ENCODE peak calls at places on chromosomes 13 and 19, in seven cellular contexts. P, H, C, L, Y, J and G are unnamed samples.
A peak's percentile ranks its signal among the peaks of the same experiment; 100 is the strongest.

GRCh38 chr13:38386421-38386820 is 36.8 kb downstream of the UFM1 start:
- DNase-seq in C (no peak), L (no peak), Y (no peak), H (no peak), P (no peak), J (no peak), G (no peak)

GRCh38 chr19:48686103-48686502 is 9.7 kb upstream of the FUT2 start:
- DNase-seq in J (no peak), L (peak; percentile 43), C (no peak), P (no peak), Y (no peak), H (no peak), G (no peak)

GRCh38 chr19:18477974-18478373 is 40.0 kb upstream of the ISYNA1 start:
- DNase-seq in J (no peak), P (no peak), L (no peak), C (no peak), Y (no peak), H (no peak), G (no peak)

GRCh38 chr19:28257396-28257795 is 955.6 kb downstream of the UQCRFS1 start:
- DNase-seq in J (no peak), Y (no peak), L (no peak), P (no peak), C (no peak), H (no peak), G (no peak)

GRCh38 chr13:40124648-40125045 is 469.2 kb downstream of the COG6 start:
- DNase-seq in L (no peak), J (no peak), H (no peak), Y (no peak), P (no peak), C (no peak), G (no peak)

GRCh38 chr13:51698352-51698751 is 105.6 kb downstream of the DHRS12 start:
- DNase-seq in Y (no peak), C (no peak), J (no peak), H (no peak), L (no peak), P (no peak), G (no peak)

GRCh38 chr13:42140494-42140893 is 92.0 kb downstream of the DGKH start:
- DNase-seq in H (no peak), L (no peak), C (no peak), Y (no peak), P (no peak), J (no peak), G (no peak)

GRCh38 chr13:24630851-24631341 is 49.3 kb upstream of the ATP12A start:
- DNase-seq in L (peak; percentile 28), J (no peak), P (no peak), C (no peak), Y (no peak), H (peak; percentile 76), G (no peak)

GRCh38 chr19:50728084-50728737 is 5.0 kb downstream of the CLEC11A start:
- DNase-seq in P (no peak), J (peak; percentile 76), C (peak; percentile 69), Y (peak; percentile 81), H (no peak), L (no peak), G (peak; percentile 88)

GRCh38 chr19:11141937-11142527 is 13.6 kb downstream of the SPC24 start:
- DNase-seq in L (peak; percentile 39), C (no peak), J (no peak), Y (no peak), H (no peak), P (no peak), G (no peak)

GRCh38 chr13:90498096-90498495 is 849.4 kb upstream of the MIR17HG start:
- DNase-seq in L (no peak), J (no peak), P (no peak), C (no peak), H (no peak), Y (no peak), G (no peak)

GRCh38 chr13:45340422-45341033 is 455 bp downstream of the TPT1 start:
- DNase-seq in H (peak; percentile 78), P (peak; percentile 95), Y (peak; percentile 93), C (peak; percentile 66), L (peak; percentile 80), J (peak; percentile 96), G (peak; percentile 96)

GRCh38 chr13:100650321-100650720 is 24.3 kb downstream of the TMTC4 start:
- DNase-seq in Y (no peak), P (no peak), J (no peak), C (no peak), L (no peak), H (no peak), G (no peak)

GRCh38 chr19:3366104-3366760 is at the start of gene NFIC:
- DNase-seq in Y (peak; percentile 84), H (peak; percentile 74), J (peak; percentile 87), L (peak; percentile 50), C (peak; percentile 84), P (peak; percentile 87), G (peak; percentile 85)

GRCh38 chr19:48845384-48845783 is 9.1 kb upstream of the HSD17B14 start:
- DNase-seq in H (no peak), Y (no peak), P (no peak), J (no peak), C (no peak), L (no peak), G (no peak)

GRCh38 chr13:82330499-82330898 is 1551.8 kb downstream of the SLITRK1 start:
- DNase-seq in H (no peak), J (no peak), L (peak; percentile 59), C (peak; percentile 8), P (no peak), Y (no peak), G (no peak)

GRCh38 chr19:18251587-18252369 is 22.5 kb downstream of the IQCN start:
- DNase-seq in Y (peak; percentile 71), H (peak; percentile 32), J (peak; percentile 82), C (peak; percentile 94), P (peak; percentile 89), L (peak; percentile 87), G (peak; percentile 67)

GRCh38 chr13:21933001-21933400 is 262.1 kb downstream of the FGF9 start:
- DNase-seq in C (no peak), H (no peak), L (no peak), Y (no peak), P (no peak), J (no peak), G (no peak)

GRCh38 chr13:44692173-44692713 is 116.1 kb upstream of the TSC22D1 start:
- DNase-seq in Y (no peak), L (peak; percentile 33), P (no peak), C (no peak), J (no peak), H (peak; percentile 25), G (no peak)

GRCh38 chr19:35164418-35164817 is 9.9 kb downstream of the FXYD5 start:
- DNase-seq in L (no peak), H (no peak), Y (no peak), J (no peak), C (no peak), P (no peak), G (no peak)

GRCh38 chr19:5149508-5149907 is 180.6 kb downstream of the KDM4B start:
- DNase-seq in J (no peak), P (peak; percentile 77), Y (no peak), C (no peak), H (no peak), L (no peak), G (no peak)

GRCh38 chr19:5149930-5150329 is 181.0 kb downstream of the KDM4B start:
- DNase-seq in C (no peak), P (no peak), H (no peak), Y (no peak), L (no peak), J (no peak), G (no peak)

GRCh38 chr19:5152013-5152763 is 183.3 kb downstream of the KDM4B start:
- DNase-seq in Y (no peak), L (no peak), H (no peak), C (no peak), P (no peak), J (peak; percentile 52), G (peak; percentile 60)

GRCh38 chr19:5150331-5150901 is 181.5 kb downstream of the KDM4B start:
- DNase-seq in P (peak; percentile 83), L (no peak), C (no peak), J (no peak), H (no peak), Y (peak; percentile 8), G (peak; percentile 68)

DNA sequence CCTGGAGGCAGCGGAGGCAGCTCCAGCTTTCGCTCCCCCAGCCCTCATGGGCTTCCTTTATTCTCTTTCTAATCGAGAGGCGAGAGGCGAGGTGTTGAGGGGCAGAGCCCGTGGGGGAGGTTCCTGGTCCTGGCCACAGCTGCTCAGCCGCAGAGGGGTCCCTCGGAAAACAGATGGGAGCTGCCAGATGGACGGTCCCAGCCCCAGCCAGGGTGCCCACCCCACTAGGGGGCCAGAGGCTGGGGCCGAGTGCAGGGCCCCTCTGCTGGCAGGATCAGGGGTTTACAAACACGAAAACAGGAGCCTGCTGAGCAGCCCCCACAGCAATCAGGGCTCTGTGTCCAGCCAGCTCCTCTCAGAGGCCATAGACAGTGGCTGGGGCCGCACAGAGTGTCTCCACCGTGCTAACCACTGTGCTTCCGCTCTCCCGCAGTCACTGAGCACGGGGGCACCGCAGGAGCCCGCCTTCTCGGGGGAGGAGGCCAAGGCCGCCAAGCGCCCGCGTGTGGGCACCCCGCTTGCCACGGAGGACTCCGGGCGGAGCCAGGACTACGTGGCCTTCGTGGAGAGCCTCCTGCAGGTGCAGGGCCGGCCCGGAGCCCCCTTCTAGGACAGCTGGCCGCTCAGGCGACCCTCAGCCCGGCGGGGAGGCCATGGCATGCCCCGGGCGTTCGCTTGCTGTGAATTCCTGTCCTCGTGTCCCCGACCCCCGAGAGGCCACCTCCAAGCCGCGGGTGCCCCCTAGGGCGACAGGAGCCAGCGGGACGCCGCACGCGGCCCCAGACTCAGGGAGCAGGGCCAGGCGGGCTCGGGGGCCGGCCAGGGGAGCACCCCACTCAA is 182.2 kb downstream of the KDM4B start:
- DNase-seq in P (no peak), C (no peak), J (peak; percentile 57), L (no peak), H (no peak), Y (peak; percentile 8), G (no peak)
- TF ChIP-seq CTCF in P (no peak), C (no peak), J (no peak), L (no peak), H (no peak), Y (no peak), G (no peak)

DNA sequence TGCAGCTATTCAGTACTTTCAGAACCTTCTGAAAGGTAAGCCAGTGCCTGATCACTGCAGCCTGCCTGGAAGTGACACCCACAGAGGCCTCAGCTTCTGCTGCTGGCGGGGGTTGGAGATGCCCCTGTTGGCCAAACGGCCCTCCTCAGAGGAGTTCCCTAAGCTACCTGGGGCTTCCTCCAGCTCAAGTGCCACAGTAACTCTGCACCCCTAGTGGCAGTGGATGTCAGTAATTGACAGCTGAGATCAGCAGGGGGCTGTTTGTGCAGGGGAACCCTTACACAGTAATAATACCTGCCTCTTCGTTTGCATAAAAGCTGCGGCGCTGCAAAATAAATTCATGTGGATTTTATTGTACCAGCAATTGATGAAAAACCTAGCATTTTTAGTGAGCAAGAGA is 28.9 kb downstream of the TDRD12 start:
- DNase-seq in P (no peak), Y (no peak), L (peak; percentile 4), H (no peak), J (no peak), C (peak; percentile 52), G (no peak)
- TF ChIP-seq CTCF in P (no peak), Y (no peak), L (peak; percentile 35), H (no peak), J (no peak), C (peak; percentile 56), G (no peak)

GRCh38 chr13:49914947-49915346 is 21.2 kb downstream of the SPRYD7 start:
- DNase-seq in C (no peak), H (no peak), P (no peak), L (no peak), J (no peak), Y (no peak), G (no peak)
- TF ChIP-seq CTCF in C (no peak), H (no peak), P (no peak), L (no peak), J (no peak), Y (no peak), G (no peak)

GRCh38 chr13:60091573-60091972 is 72.2 kb downstream of the DIAPH3 start:
- DNase-seq in C (no peak), L (no peak), Y (no peak), J (no peak), H (no peak), P (no peak), G (no peak)
- TF ChIP-seq CTCF in C (no peak), L (no peak), Y (no peak), J (no peak), H (no peak), P (peak; percentile 23), G (no peak)